ENCODE peak calls at places on chromosomes 12 and 14, in six cellular contexts. B is prostate gland; X is fibroblast of mammary gland; H is epithelial cell of esophagus; Q is right cardiac atrium; Y is CD8-positive, alpha-beta T cell. U is an unnamed sample.

GRCh38 chr12:68119724-68120211 is 39.8 kb downstream of the IFNG start:
- DNase-seq in B (no peak), X (no peak), H (peak; percentile 59), Q (no peak), Y (peak; percentile 32), U (no peak)

GRCh38 chr14:22177870-22178269 is 411.2 kb downstream of the DAD1 start:
- DNase-seq in B (no peak), X (peak; percentile 28), H (no peak), Q (no peak), Y (no peak), U (no peak)

GRCh38 chr12:49945394-49946080 is 5.0 kb upstream of the AQP2 start:
- DNase-seq in B (peak; percentile 37), X (peak; percentile 78), H (peak; percentile 81), Q (peak; percentile 95), Y (peak; percentile 80), U (peak; percentile 85)

GRCh38 chr14:80996049-80996901 is 40.9 kb downstream of the TSHR start:
- DNase-seq in B (peak; percentile 42), X (peak; percentile 92), H (peak; percentile 90), Q (no peak), Y (peak; percentile 26), U (no peak)

GRCh38 chr12:105369014-105369413 is 38.5 kb downstream of the C12orf75 start:
- DNase-seq in B (no peak), X (peak; percentile 83), H (peak; percentile 42), Q (no peak), Y (no peak), U (no peak)

GRCh38 chr12:91267039-91267438 is 84.4 kb upstream of the DCN start:
- DNase-seq in B (no peak), X (no peak), H (no peak), Q (no peak), Y (no peak), U (no peak)

GRCh38 chr12:115103884-115104883 is 420.2 kb upstream of the TBX3 start:
- DNase-seq in B (no peak), X (peak; percentile 32), H (no peak), Q (peak; percentile 67), Y (no peak), U (no peak)

GRCh38 chr12:73421832-73422231 is 1115.8 kb upstream of the ATXN7L3B start:
- DNase-seq in B (no peak), X (peak; percentile 56), H (peak; percentile 79), Q (no peak), Y (no peak), U (no peak)

GRCh38 chr14:101815994-101816393 is 54.5 kb downstream of the PPP2R5C start:
- DNase-seq in B (no peak), X (no peak), H (no peak), Q (no peak), Y (no peak), U (no peak)

DNA sequence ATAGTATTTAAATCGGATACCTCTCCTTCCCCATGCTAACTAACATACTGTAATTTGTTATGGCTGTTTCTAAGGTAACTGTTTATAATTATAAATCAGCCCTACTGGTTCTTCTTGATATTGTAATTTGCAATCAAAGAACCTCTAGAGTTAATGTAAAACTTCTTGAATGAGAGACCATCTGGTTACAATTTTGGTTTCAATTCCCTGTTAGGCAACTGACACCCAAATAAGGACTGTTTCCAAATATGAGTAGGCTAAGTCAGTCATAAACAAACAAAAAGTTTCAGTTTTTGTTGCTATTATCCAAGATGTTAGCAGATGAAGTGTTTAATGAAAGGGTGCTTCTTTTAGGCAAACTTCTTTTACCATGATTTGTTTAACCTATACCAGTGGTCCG is 120.2 kb upstream of the DNM1L start:
- DNase-seq in B (no peak), X (peak; percentile 87), H (no peak), Q (no peak), Y (no peak), U (no peak)
- H3K4me3 ChIP-seq in B (no peak overlapping the region), X (no peak overlapping the region), H (no peak overlapping the region), Q (peak overlapping the region; percentile 3), Y (no peak overlapping the region), U (no peak overlapping the region)

DNA sequence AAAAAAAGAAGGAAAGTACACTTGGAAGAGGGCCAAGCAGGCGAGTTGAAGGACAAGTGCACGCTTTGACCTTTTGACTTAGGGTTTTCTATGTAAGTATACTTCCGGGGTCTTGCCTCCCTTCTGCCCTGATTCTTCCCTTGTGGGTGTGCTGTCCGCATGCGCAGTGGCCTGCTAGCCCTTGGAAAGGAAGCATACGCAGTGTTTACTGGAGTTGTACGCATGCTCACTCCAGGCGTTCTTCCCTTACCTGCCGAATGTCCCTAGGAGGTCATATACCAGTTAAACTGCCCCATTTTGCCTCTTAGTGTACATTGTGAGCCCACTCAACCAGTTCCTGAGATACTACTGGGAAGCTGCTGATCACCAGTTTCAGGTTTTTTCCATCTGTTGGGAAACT is 15.7 kb upstream of the DDHD1 start:
- DNase-seq in B (no peak), X (no peak), H (no peak), Q (no peak), Y (no peak), U (no peak)
- H3K4me3 ChIP-seq in B (no peak overlapping the region), X (no peak overlapping the region), H (no peak overlapping the region), Q (no peak overlapping the region), Y (no peak overlapping the region), U (no peak overlapping the region)

DNA sequence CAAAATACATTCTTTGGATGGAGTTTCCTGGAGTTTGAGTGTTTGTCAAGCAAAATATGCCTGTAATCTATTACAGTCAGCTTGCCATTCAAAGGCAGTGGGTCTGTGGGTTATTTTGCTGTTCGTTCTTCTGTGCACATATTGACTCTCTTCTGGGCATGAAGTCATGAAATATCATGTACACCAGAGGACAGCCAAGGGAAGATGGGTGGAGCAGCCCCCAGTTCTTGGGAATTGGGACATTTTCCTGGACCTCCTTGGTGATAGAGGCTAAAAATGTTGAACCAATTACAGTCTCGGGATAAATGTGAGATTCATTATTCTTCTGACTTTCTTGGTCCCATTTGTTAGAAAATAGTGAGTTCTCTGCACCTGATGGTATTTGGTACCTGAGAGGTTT is 89.1 kb downstream of the FOXN4 start:
- DNase-seq in B (no peak), X (no peak), H (no peak), Q (no peak), Y (no peak), U (no peak)
- H3K4me3 ChIP-seq in B (no peak overlapping the region), X (no peak overlapping the region), H (no peak overlapping the region), Q (no peak overlapping the region), Y (no peak overlapping the region), U (no peak overlapping the region)

GRCh38 chr12:56231184-56231582 is 1.3 kb downstream of the SLC39A5 start:
- DNase-seq in B (no peak), X (no peak), H (no peak), Q (no peak), Y (no peak), U (no peak)
- H3K4me3 ChIP-seq in B (no peak overlapping the region), X (no peak overlapping the region), H (no peak overlapping the region), Q (no peak overlapping the region), Y (no peak overlapping the region), U (no peak overlapping the region)